ENCODE peak calls at places on chromosomes 11 and 22, in four cellular contexts. G, A, E and N are unnamed samples.

GRCh38 chr11:71505001-71505400 is 22.1 kb upstream of the KRTAP5-7 start:
- DNase-seq in G (no peak), A (no peak), E (no peak), N (no peak)

GRCh38 chr11:44632466-44633123 is 67.1 kb downstream of the CD82 start:
- DNase-seq in G (peak), A (peak), E (peak), N (no peak)

GRCh38 chr11:514606-515005 is 7.6 kb upstream of the RNH1 start:
- DNase-seq in G (no peak), A (no peak), E (no peak), N (no peak)

GRCh38 chr22:27531782-27532530 is 269.6 kb downstream of the MN1 start:
- DNase-seq in G (no peak), A (no peak), E (no peak), N (no peak)

GRCh38 chr11:33329705-33330329 is 72.6 kb downstream of the HIPK3 start:
- DNase-seq in G (peak), A (peak), E (peak), N (peak)

GRCh38 chr11:119728651-119729580 is at the start of gene NECTIN1:
- DNase-seq in G (peak), A (peak), E (peak), N (peak)

GRCh38 chr11:100630898-100631297 is 56.2 kb upstream of the ARHGAP42 start:
- DNase-seq in G (no peak), A (no peak), E (no peak), N (no peak)

GRCh38 chr11:81007046-81007445 is 1566.2 kb upstream of the TENM4 start:
- DNase-seq in G (no peak), A (no peak), E (no peak), N (no peak)

GRCh38 chr11:23398052-23398451 is 537.8 kb upstream of the CCDC179 start:
- DNase-seq in G (no peak), A (no peak), E (no peak), N (no peak)

GRCh38 chr11:61004037-61004641 is 32.7 kb downstream of the CD6 start:
- DNase-seq in G (no peak), A (no peak), E (no peak), N (no peak)

GRCh38 chr11:72141066-72141465 is 5.5 kb downstream of the FOLR3 start:
- DNase-seq in G (no peak), A (no peak), E (no peak), N (no peak)

GRCh38 chr11:9293646-9294045 is 20.7 kb downstream of the TMEM41B start:
- DNase-seq in G (no peak), A (no peak), E (no peak), N (no peak)

GRCh38 chr11:1877211-1878133 is 14.2 kb downstream of the PRR33 start:
- DNase-seq in G (no peak), A (peak), E (no peak), N (no peak)

GRCh38 chr11:16843307-16843706 is 104.9 kb downstream of the C11orf58 start:
- DNase-seq in G (no peak), A (peak), E (no peak), N (no peak)

GRCh38 chr11:86103808-86104207 is 34.9 kb upstream of the PICALM start:
- DNase-seq in G (no peak), A (no peak), E (no peak), N (no peak)

GRCh38 chr11:86097965-86098364 is 29.1 kb upstream of the PICALM start:
- DNase-seq in G (no peak), A (no peak), E (no peak), N (no peak)

GRCh38 chr11:86101493-86101892 is 32.6 kb upstream of the PICALM start:
- DNase-seq in G (no peak), A (no peak), E (no peak), N (peak)

GRCh38 chr11:86101941-86102407 is 33.1 kb upstream of the PICALM start:
- DNase-seq in G (no peak), A (no peak), E (no peak), N (peak)

GRCh38 chr11:86099727-86100320 is 30.9 kb upstream of the PICALM start:
- DNase-seq in G (no peak), A (peak), E (no peak), N (peak)
- TF ChIP-seq TCF7L2 in G (no peak), A (no peak), E (no peak), N (no peak)

GRCh38 chr11:28964811-28965210 is 856.6 kb downstream of the METTL15 start:
- DNase-seq in G (no peak), A (no peak), E (no peak), N (no peak)

GRCh38 chr11:28965824-28966223 is 857.6 kb downstream of the METTL15 start:
- DNase-seq in G (no peak), A (no peak), E (no peak), N (no peak)

GRCh38 chr11:28969832-28970231 is 861.6 kb downstream of the METTL15 start:
- DNase-seq in G (no peak), A (no peak), E (no peak), N (no peak)

GRCh38 chr11:28963189-28963588 is 855.0 kb downstream of the METTL15 start:
- DNase-seq in G (no peak), A (no peak), E (no peak), N (no peak)

DNA sequence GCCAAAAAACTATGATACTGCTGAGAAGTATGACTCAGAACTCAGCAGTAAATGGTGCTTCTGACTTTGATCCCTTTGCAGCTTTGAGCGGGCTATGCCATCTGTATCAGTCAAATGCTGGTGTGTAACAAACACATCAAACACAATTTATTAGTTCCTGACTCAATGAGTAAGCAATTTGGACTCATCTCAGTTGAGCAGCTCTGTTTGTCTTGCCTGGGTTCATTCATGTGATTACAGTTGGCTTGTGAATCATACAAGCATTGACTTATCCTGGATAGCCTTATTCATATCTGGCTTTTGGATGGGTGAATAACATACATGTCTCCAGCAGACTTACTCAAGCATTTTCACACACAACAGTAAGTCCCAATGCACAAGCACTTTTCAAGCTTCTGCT is 858.8 kb downstream of the METTL15 start:
- DNase-seq in G (no peak), A (no peak), E (no peak), N (no peak)
- TF ChIP-seq TCF7L2 in G (no peak), A (no peak), E (no peak), N (no peak)

DNA sequence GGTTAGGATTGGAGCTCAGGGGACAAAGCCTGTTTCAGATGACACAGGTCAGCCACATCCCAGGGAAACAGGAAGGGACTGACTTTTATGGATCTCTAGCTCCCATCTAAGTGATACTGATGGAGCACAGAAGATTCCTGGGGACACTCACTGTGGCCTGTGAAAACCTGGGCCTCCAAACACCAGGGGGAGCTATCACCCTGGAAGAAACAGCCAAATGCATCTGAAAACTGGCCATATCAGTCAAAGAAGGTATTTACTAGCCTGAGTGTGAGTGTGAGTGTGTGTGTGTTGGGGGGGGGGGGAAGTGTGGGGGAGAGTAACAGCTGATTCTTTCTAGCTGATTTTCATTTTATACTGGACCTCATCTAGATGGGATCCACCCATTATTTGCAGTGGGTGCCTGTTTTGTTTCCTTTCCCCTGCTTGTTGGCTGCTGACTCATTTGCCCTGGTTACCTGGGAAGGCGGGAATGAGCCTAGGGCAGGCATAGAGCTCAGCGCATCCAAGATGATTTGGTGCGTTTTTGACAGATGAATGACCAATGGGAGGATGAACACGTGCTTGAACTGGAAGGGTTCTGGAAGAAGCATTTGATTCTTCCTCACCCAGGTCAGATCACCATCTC is 284.0 kb downstream of the KIRREL3 start:
- DNase-seq in G (peak), A (peak), E (peak), N (peak)
- TF ChIP-seq TCF7L2 in G (no peak), A (no peak), E (no peak), N (no peak)

DNA sequence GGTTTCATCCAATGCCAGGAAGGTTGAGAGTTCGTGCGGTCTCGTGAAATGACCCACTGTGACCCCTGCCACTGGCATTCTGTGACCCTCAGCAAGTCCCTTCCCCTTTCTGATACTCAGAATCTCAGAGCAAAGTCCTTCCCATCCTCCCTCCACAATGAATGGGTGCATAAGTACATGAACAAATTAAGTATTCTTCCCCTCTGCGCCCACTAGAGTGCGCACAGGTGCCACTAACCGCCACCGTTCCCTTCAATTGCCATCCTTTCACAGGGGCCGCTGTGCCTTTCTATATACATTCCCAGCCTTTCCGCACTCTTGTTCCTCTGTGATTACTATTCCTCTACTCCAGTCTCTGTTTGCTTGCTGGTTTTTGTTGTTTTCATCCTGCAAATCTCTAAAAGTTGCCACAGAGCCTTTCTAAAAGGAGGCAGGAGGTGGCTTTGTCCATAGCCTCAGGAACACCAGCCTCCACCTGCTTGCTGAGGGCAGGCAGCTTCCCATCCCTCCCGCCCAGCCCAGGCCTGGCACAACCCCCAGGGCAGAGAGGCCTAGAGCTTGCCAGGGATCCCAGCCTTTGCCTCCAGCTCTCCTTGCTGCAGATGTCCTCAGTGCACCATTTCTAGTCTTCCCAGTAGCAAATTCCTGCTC is 6.7 kb upstream of the AP1B1 start:
- DNase-seq in G (peak), A (peak), E (peak), N (peak)
- TF ChIP-seq TCF7L2 in G (no peak), A (no peak), E (no peak), N (no peak)

GRCh38 chr22:32880531-32880905 is 79.0 kb downstream of the TIMP3 start:
- DNase-seq in G (no peak), A (no peak), E (no peak), N (no peak)

GRCh38 chr22:32883131-32883530 is 81.6 kb downstream of the TIMP3 start:
- DNase-seq in G (no peak), A (no peak), E (no peak), N (no peak)

GRCh38 chr22:32879550-32879949 is 78.0 kb downstream of the TIMP3 start:
- DNase-seq in G (no peak), A (no peak), E (no peak), N (no peak)

GRCh38 chr22:32880061-32880460 is 78.6 kb downstream of the TIMP3 start:
- DNase-seq in G (no peak), A (no peak), E (no peak), N (no peak)

DNA sequence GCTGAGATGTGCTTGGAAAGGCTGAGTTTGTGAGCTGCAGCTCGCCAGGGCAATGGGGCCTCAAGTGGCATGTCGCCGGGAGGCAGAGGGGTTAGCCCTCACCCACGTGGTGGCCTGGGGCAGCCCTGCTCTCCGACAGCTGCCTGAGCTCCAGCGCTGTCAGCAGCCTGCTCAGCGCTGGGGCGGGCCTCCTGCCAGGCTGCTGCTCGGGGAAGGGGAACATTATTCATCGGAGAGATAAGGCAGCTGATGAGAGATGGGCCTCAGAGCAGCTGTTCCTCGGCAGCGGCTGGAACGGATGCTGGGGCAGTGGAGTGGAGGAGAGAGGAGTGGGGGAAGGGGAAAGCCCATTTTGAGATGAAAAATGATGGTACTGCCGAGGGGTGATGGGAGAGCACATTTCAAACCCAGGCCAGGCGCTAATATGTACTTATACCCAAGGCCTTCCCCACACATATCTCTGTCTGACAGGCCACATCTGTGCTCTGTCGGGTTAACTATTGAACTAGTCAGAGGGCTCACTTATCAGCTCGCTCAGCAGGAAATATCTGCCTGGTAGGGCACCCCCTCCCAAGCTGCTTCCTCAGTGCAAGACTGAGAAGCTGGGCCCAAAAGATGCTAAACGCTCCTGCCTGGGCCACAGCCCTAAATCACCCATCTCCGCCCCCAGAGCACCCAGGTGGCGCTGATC is 79.5 kb downstream of the TIMP3 start:
- DNase-seq in G (peak), A (no peak), E (no peak), N (no peak)
- TF ChIP-seq TCF7L2 in G (no peak), A (no peak), E (no peak), N (no peak)

GRCh38 chr11:74208507-74208906 is 37.4 kb downstream of the PPME1 start:
- DNase-seq in G (no peak), A (no peak), E (no peak), N (no peak)
- TF ChIP-seq TCF7L2 in G (no peak), A (no peak), E (no peak), N (no peak)

DNA sequence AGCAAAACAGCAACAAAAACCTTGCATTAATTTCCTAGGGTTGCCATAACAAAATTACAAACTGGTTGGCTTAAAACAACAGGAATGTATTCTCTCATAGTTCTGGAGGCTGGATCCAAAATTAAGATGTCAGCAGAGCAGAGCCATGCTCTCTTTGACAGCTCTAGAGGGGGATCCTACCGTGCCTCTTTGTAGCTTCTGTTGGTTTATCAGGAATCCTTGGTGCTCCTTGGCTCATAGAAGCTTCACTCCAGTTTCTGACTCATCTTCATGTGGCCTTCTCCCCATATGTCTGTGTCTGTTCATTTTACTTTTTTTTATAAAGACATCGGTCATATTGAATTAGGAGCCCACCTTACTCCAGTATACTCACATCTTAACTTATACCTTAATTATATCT is 90.5 kb upstream of the POU2AF2 start:
- DNase-seq in G (no peak), A (no peak), E (no peak), N (no peak)
- TF ChIP-seq TCF7L2 in G (no peak), A (no peak), E (no peak), N (no peak)

GRCh38 chr11:114157476-114158050 is 98.1 kb downstream of the ZBTB16 start:
- DNase-seq in G (no peak), A (no peak), E (no peak), N (no peak)

GRCh38 chr11:114159320-114159719 is 99.8 kb downstream of the ZBTB16 start:
- DNase-seq in G (no peak), A (no peak), E (no peak), N (no peak)

GRCh38 chr11:114159802-114160588 is 100.5 kb downstream of the ZBTB16 start:
- DNase-seq in G (peak), A (peak), E (peak), N (peak)

GRCh38 chr11:114160884-114161283 is 101.4 kb downstream of the ZBTB16 start:
- DNase-seq in G (no peak), A (no peak), E (no peak), N (no peak)

GRCh38 chr11:114158886-114159285 is 99.4 kb downstream of the ZBTB16 start:
- DNase-seq in G (no peak), A (no peak), E (no peak), N (no peak)
- TF ChIP-seq TCF7L2 in G (no peak), A (no peak), E (no peak), N (no peak)